ENCODE peak calls at places on chromosome 15, in seven cellular contexts. One of them, this sample, is unnamed.

GRCh38 chr15:52158084-52158765 is 33.0 kb downstream of the GNB5 start:
- DNase-seq in lung: no peak
- DNase-seq in WERI-Rb-1: no peak
- DNase-seq in SK-N-SH: no peak
- DNase-seq in tibial nerve: no peak
- DNase-seq in suprapubic skin: no peak
- DNase-seq in neural progenitor cell: no peak
- DNase-seq in this sample: no peak

GRCh38 chr15:32716960-32717289 is 879 bp upstream of the GREM1 start:
- DNase-seq in lung: no peak
- DNase-seq in SK-N-SH: no peak
- DNase-seq in suprapubic skin: no peak
- DNase-seq in WERI-Rb-1: no peak
- DNase-seq in tibial nerve: no peak
- DNase-seq in neural progenitor cell: no peak
- DNase-seq in this sample: no peak

GRCh38 chr15:82846621-82847020 is 37.2 kb downstream of the WHAMM start:
- DNase-seq in neural progenitor cell: no peak
- DNase-seq in suprapubic skin: no peak
- DNase-seq in tibial nerve: no peak
- DNase-seq in SK-N-SH: no peak
- DNase-seq in lung: no peak
- DNase-seq in WERI-Rb-1: no peak
- DNase-seq in this sample: no peak

GRCh38 chr15:44035781-44036699 is 159.0 kb downstream of the FRMD5 start:
- DNase-seq in lung: no peak
- DNase-seq in SK-N-SH: no peak
- DNase-seq in neural progenitor cell: no peak
- DNase-seq in tibial nerve: no peak
- DNase-seq in suprapubic skin: no peak
- DNase-seq in WERI-Rb-1: no peak
- DNase-seq in this sample: no peak

GRCh38 chr15:69557340-69558137 is 104.9 kb downstream of the RPLP1 start:
- DNase-seq in tibial nerve: no peak
- DNase-seq in suprapubic skin: no peak
- DNase-seq in SK-N-SH: no peak
- DNase-seq in WERI-Rb-1: peak; percentile 66
- DNase-seq in neural progenitor cell: peak; percentile 69
- DNase-seq in lung: peak; percentile 66
- DNase-seq in this sample: peak; percentile 51

GRCh38 chr15:80260566-80260965 is 8.6 kb upstream of the CTXND1 start:
- DNase-seq in tibial nerve: no peak
- DNase-seq in neural progenitor cell: no peak
- DNase-seq in suprapubic skin: no peak
- DNase-seq in lung: no peak
- DNase-seq in SK-N-SH: no peak
- DNase-seq in WERI-Rb-1: no peak
- DNase-seq in this sample: no peak

GRCh38 chr15:79310612-79310984 is 314 bp upstream of the TMED3 start:
- DNase-seq in SK-N-SH: no peak
- DNase-seq in suprapubic skin: no peak
- DNase-seq in lung: no peak
- DNase-seq in tibial nerve: no peak
- DNase-seq in WERI-Rb-1: no peak
- DNase-seq in neural progenitor cell: no peak
- DNase-seq in this sample: peak; percentile 22

GRCh38 chr15:68418611-68419161 is 13.3 kb downstream of the ITGA11 start:
- DNase-seq in WERI-Rb-1: no peak
- DNase-seq in suprapubic skin: peak; percentile 65
- DNase-seq in tibial nerve: no peak
- DNase-seq in SK-N-SH: no peak
- DNase-seq in lung: no peak
- DNase-seq in neural progenitor cell: no peak
- DNase-seq in this sample: no peak

GRCh38 chr15:39495871-39496459 is 84.9 kb upstream of the THBS1 start:
- DNase-seq in SK-N-SH: no peak
- DNase-seq in WERI-Rb-1: no peak
- DNase-seq in suprapubic skin: no peak
- DNase-seq in lung: no peak
- DNase-seq in tibial nerve: no peak
- DNase-seq in neural progenitor cell: no peak
- DNase-seq in this sample: no peak

GRCh38 chr15:25670025-25670554 is 193.0 kb downstream of the ATP10A start:
- DNase-seq in SK-N-SH: peak; percentile 61
- DNase-seq in WERI-Rb-1: peak; percentile 82
- DNase-seq in neural progenitor cell: peak; percentile 91
- DNase-seq in lung: peak; percentile 41
- DNase-seq in suprapubic skin: no peak
- DNase-seq in tibial nerve: no peak
- DNase-seq in this sample: no peak

GRCh38 chr15:68808770-68809169 is 11.9 kb downstream of the ANP32A start:
- DNase-seq in tibial nerve: no peak
- DNase-seq in suprapubic skin: no peak
- DNase-seq in lung: no peak
- DNase-seq in WERI-Rb-1: no peak
- DNase-seq in neural progenitor cell: no peak
- DNase-seq in SK-N-SH: no peak
- DNase-seq in this sample: no peak

GRCh38 chr15:99057697-99058420 is 47.0 kb upstream of the SYNM start:
- DNase-seq in neural progenitor cell: no peak
- DNase-seq in tibial nerve: no peak
- DNase-seq in suprapubic skin: no peak
- DNase-seq in SK-N-SH: no peak
- DNase-seq in lung: no peak
- DNase-seq in WERI-Rb-1: no peak
- DNase-seq in this sample: no peak

GRCh38 chr15:26023231-26023630 is 160.1 kb upstream of the ATP10A start:
- DNase-seq in WERI-Rb-1: no peak
- DNase-seq in suprapubic skin: peak; percentile 16
- DNase-seq in neural progenitor cell: no peak
- DNase-seq in tibial nerve: no peak
- DNase-seq in lung: no peak
- DNase-seq in SK-N-SH: no peak
- DNase-seq in this sample: no peak

GRCh38 chr15:89356634-89357298 is 22.1 kb upstream of the POLG start:
- DNase-seq in WERI-Rb-1: peak; percentile 48
- DNase-seq in neural progenitor cell: peak; percentile 57
- DNase-seq in SK-N-SH: peak; percentile 79
- DNase-seq in tibial nerve: no peak
- DNase-seq in suprapubic skin: no peak
- DNase-seq in lung: no peak
- DNase-seq in this sample: no peak

GRCh38 chr15:69973102-69973714 is 124.5 kb downstream of the TLE3 start:
- DNase-seq in tibial nerve: no peak
- DNase-seq in neural progenitor cell: peak; percentile 54
- DNase-seq in WERI-Rb-1: no peak
- DNase-seq in suprapubic skin: no peak
- DNase-seq in SK-N-SH: no peak
- DNase-seq in lung: no peak
- DNase-seq in this sample: no peak

GRCh38 chr15:60120100-60120499 is 116.0 kb downstream of the FOXB1 start:
- DNase-seq in SK-N-SH: no peak
- DNase-seq in tibial nerve: no peak
- DNase-seq in suprapubic skin: no peak
- DNase-seq in WERI-Rb-1: no peak
- DNase-seq in lung: no peak
- DNase-seq in neural progenitor cell: peak; percentile 62
- DNase-seq in this sample: no peak

GRCh38 chr15:41607033-41607432 is 48.0 kb downstream of the TYRO3 start:
- DNase-seq in suprapubic skin: no peak
- DNase-seq in lung: no peak
- DNase-seq in WERI-Rb-1: no peak
- DNase-seq in tibial nerve: no peak
- DNase-seq in SK-N-SH: no peak
- DNase-seq in neural progenitor cell: no peak
- DNase-seq in this sample: no peak

GRCh38 chr15:30992465-30992864 is 1.0 kb upstream of the MTMR10 start:
- DNase-seq in neural progenitor cell: no peak
- DNase-seq in WERI-Rb-1: no peak
- DNase-seq in tibial nerve: no peak
- DNase-seq in suprapubic skin: no peak
- DNase-seq in SK-N-SH: no peak
- DNase-seq in lung: peak; percentile 58
- DNase-seq in this sample: no peak

GRCh38 chr15:83206971-83207621 is 527 bp downstream of the HDGFL3 start:
- DNase-seq in lung: no peak
- DNase-seq in WERI-Rb-1: peak; percentile 49
- DNase-seq in neural progenitor cell: peak; percentile 72
- DNase-seq in tibial nerve: peak; percentile 15
- DNase-seq in SK-N-SH: peak; percentile 87
- DNase-seq in suprapubic skin: no peak
- DNase-seq in this sample: no peak

GRCh38 chr15:45616901-45617323 is 17.9 kb upstream of the SQOR start:
- DNase-seq in WERI-Rb-1: no peak
- DNase-seq in tibial nerve: no peak
- DNase-seq in suprapubic skin: no peak
- DNase-seq in SK-N-SH: no peak
- DNase-seq in neural progenitor cell: no peak
- DNase-seq in lung: no peak
- DNase-seq in this sample: no peak

GRCh38 chr15:82968066-82968465 is 15.5 kb upstream of the HOMER2 start:
- DNase-seq in suprapubic skin: no peak
- DNase-seq in neural progenitor cell: no peak
- DNase-seq in lung: no peak
- DNase-seq in tibial nerve: no peak
- DNase-seq in SK-N-SH: no peak
- DNase-seq in WERI-Rb-1: no peak
- DNase-seq in this sample: no peak

GRCh38 chr15:93001881-93002280 is 87.1 kb downstream of the RGMA start:
- DNase-seq in suprapubic skin: no peak
- DNase-seq in lung: no peak
- DNase-seq in WERI-Rb-1: no peak
- DNase-seq in SK-N-SH: no peak
- DNase-seq in neural progenitor cell: no peak
- DNase-seq in tibial nerve: no peak
- DNase-seq in this sample: no peak

GRCh38 chr15:89665449-89666146 is 10.3 kb upstream of the KIF7 start:
- DNase-seq in suprapubic skin: no peak
- DNase-seq in tibial nerve: no peak
- DNase-seq in WERI-Rb-1: peak; percentile 56
- DNase-seq in lung: no peak
- DNase-seq in neural progenitor cell: peak; percentile 82
- DNase-seq in SK-N-SH: peak; percentile 91
- DNase-seq in this sample: no peak

GRCh38 chr15:45026646-45027045 is 3.7 kb downstream of the SORD start:
- DNase-seq in tibial nerve: no peak
- DNase-seq in neural progenitor cell: no peak
- DNase-seq in SK-N-SH: peak; percentile 17
- DNase-seq in lung: no peak
- DNase-seq in suprapubic skin: no peak
- DNase-seq in WERI-Rb-1: no peak
- DNase-seq in this sample: no peak

GRCh38 chr15:25455244-25455643 is 16.4 kb upstream of the UBE3A start:
- DNase-seq in lung: no peak
- DNase-seq in tibial nerve: no peak
- DNase-seq in WERI-Rb-1: no peak
- DNase-seq in SK-N-SH: no peak
- DNase-seq in neural progenitor cell: no peak
- DNase-seq in suprapubic skin: no peak
- DNase-seq in this sample: no peak

GRCh38 chr15:93068581-93069199 is 20.3 kb downstream of the RGMA start:
- DNase-seq in tibial nerve: no peak
- DNase-seq in neural progenitor cell: peak; percentile 47
- DNase-seq in suprapubic skin: no peak
- DNase-seq in WERI-Rb-1: no peak
- DNase-seq in SK-N-SH: no peak
- DNase-seq in lung: no peak
- DNase-seq in this sample: no peak

GRCh38 chr15:78929536-78930264 is 15.1 kb downstream of the CTSH start:
- DNase-seq in neural progenitor cell: no peak
- DNase-seq in suprapubic skin: no peak
- DNase-seq in lung: no peak
- DNase-seq in tibial nerve: no peak
- DNase-seq in WERI-Rb-1: no peak
- DNase-seq in SK-N-SH: no peak
- DNase-seq in this sample: no peak

GRCh38 chr15:98648654-98649537 is 557 bp downstream of the IGF1R start:
- DNase-seq in neural progenitor cell: peak; percentile 93
- DNase-seq in lung: peak; percentile 46
- DNase-seq in SK-N-SH: peak; percentile 70
- DNase-seq in tibial nerve: peak; percentile 39
- DNase-seq in suprapubic skin: no peak
- DNase-seq in WERI-Rb-1: peak; percentile 47
- DNase-seq in this sample: no peak

GRCh38 chr15:29695486-29696167 is 126.6 kb downstream of the TJP1 start:
- DNase-seq in lung: no peak
- DNase-seq in suprapubic skin: no peak
- DNase-seq in SK-N-SH: no peak
- DNase-seq in neural progenitor cell: peak; percentile 49
- DNase-seq in WERI-Rb-1: peak; percentile 66
- DNase-seq in tibial nerve: no peak
- DNase-seq in this sample: no peak

DNA sequence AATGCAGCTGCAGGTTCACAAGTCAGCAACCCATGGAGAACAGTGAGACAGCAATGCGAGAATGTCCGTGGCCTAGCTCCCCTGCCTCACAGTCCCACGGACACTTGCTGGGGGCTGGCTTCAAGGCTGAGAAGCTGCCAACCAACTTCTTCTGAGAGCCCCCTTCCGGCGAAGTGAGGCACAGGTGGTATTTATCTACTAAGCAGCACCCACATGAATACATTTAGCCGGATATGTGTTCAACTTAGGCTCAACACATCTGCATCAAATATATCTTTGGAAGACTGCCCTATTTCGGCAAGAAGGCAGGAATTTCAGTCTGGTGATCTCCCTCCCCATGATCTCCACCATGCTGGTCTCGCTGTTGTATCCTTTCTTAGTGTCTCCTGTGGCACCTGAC is 341.0 kb upstream of the NR2E3 start:
- DNase-seq in tibial nerve: no peak
- DNase-seq in WERI-Rb-1: no peak
- DNase-seq in suprapubic skin: no peak
- DNase-seq in neural progenitor cell: no peak
- DNase-seq in SK-N-SH: no peak
- DNase-seq in lung: no peak
- DNase-seq in this sample: no peak
- TF ChIP-seq CTCF in tibial nerve: no peak
- TF ChIP-seq CTCF in WERI-Rb-1: no peak
- TF ChIP-seq CTCF in suprapubic skin: no peak
- TF ChIP-seq CTCF in neural progenitor cell: no peak
- TF ChIP-seq CTCF in SK-N-SH: peak; percentile 26
- TF ChIP-seq CTCF in lung: no peak
- TF ChIP-seq CTCF in this sample: peak; percentile 14

GRCh38 chr15:66928784-66929183 is 136.6 kb upstream of the SMAD3 start:
- DNase-seq in tibial nerve: no peak
- DNase-seq in lung: no peak
- DNase-seq in neural progenitor cell: no peak
- DNase-seq in suprapubic skin: no peak
- DNase-seq in WERI-Rb-1: no peak
- DNase-seq in SK-N-SH: no peak
- DNase-seq in this sample: no peak
- TF ChIP-seq CTCF in tibial nerve: no peak
- TF ChIP-seq CTCF in lung: no peak
- TF ChIP-seq CTCF in neural progenitor cell: no peak
- TF ChIP-seq CTCF in suprapubic skin: no peak
- TF ChIP-seq CTCF in WERI-Rb-1: no peak
- TF ChIP-seq CTCF in SK-N-SH: no peak
- TF ChIP-seq CTCF in this sample: no peak

GRCh38 chr15:77654975-77655374 is 22.3 kb upstream of the LINGO1 start:
- DNase-seq in WERI-Rb-1: peak; percentile 74
- DNase-seq in lung: no peak
- DNase-seq in neural progenitor cell: peak; percentile 66
- DNase-seq in suprapubic skin: no peak
- DNase-seq in SK-N-SH: peak; percentile 54
- DNase-seq in tibial nerve: no peak
- DNase-seq in this sample: no peak
- TF ChIP-seq CTCF in WERI-Rb-1: peak; percentile 83
- TF ChIP-seq CTCF in lung: no peak
- TF ChIP-seq CTCF in neural progenitor cell: peak; percentile 59
- TF ChIP-seq CTCF in suprapubic skin: no peak
- TF ChIP-seq CTCF in SK-N-SH: peak; percentile 32
- TF ChIP-seq CTCF in tibial nerve: no peak
- TF ChIP-seq CTCF in this sample: peak; percentile 34

GRCh38 chr15:94582368-94582767 is 351.0 kb downstream of the MCTP2 start:
- DNase-seq in tibial nerve: no peak
- DNase-seq in SK-N-SH: peak; percentile 12
- DNase-seq in suprapubic skin: no peak
- DNase-seq in lung: no peak
- DNase-seq in neural progenitor cell: peak; percentile 81
- DNase-seq in WERI-Rb-1: no peak
- DNase-seq in this sample: no peak
- TF ChIP-seq CTCF in tibial nerve: peak; percentile 40
- TF ChIP-seq CTCF in SK-N-SH: no peak
- TF ChIP-seq CTCF in suprapubic skin: no peak
- TF ChIP-seq CTCF in lung: peak; percentile 38
- TF ChIP-seq CTCF in neural progenitor cell: peak; percentile 76
- TF ChIP-seq CTCF in WERI-Rb-1: no peak
- TF ChIP-seq CTCF in this sample: no peak

This sample was measured in D721Med.